ENCODE peak calls at places on chromosome 2, in four cellular contexts. M is memory B cell, Q is upper lobe of right lung, L is gastrocnemius medialis. Z is an unnamed sample.

GRCh38 chr2:224613543-224614317 is 28.6 kb upstream of the CUL3 start:
- ATAC-seq in M (no peak), Q (no peak), L (no peak), Z (no peak)

GRCh38 chr2:19282305-19282704 is 76.1 kb downstream of the OSR1 start:
- ATAC-seq in M (no peak), Q (no peak), L (no peak), Z (no peak)

GRCh38 chr2:36849265-36849664 is 117.1 kb downstream of the STRN start:
- ATAC-seq in M (no peak), Q (no peak), L (no peak), Z (no peak)

GRCh38 chr2:122098301-122098700 is 342.9 kb downstream of the TSN start:
- ATAC-seq in M (no peak), Q (no peak), L (no peak), Z (no peak)

GRCh38 chr2:162838141-162838500 is 446 bp downstream of the KCNH7 start:
- ATAC-seq in M (no peak), Q (no peak), L (no peak), Z (no peak)

GRCh38 chr2:234133004-234133403 is 82.5 kb downstream of the SPP2 start:
- ATAC-seq in M (no peak), Q (no peak), L (no peak), Z (no peak)

GRCh38 chr2:75018162-75018561 is 59.7 kb downstream of the POLE4 start:
- ATAC-seq in M (no peak), Q (peak), L (no peak), Z (no peak)

GRCh38 chr2:201264472-201265173 is 4.3 kb downstream of the CASP8 start:
- ATAC-seq in M (no peak), Q (no peak), L (no peak), Z (no peak)

GRCh38 chr2:42910657-42911405 is 118.4 kb upstream of the HAAO start:
- ATAC-seq in M (no peak), Q (peak), L (no peak), Z (no peak)